ENCODE peak calls at places on chromosomes 12 and 14, in seven cellular contexts. I is activated CD4-positive, alpha-beta T cell treated with anti-CD3 and anti-CD28 coated beads, Interleukin-2, amount 50 U/mL, for 24 hours; N is iris pigment epithelial cell; X is GM23338; V is CD4-positive, alpha-beta T cell; K is sigmoid colon; W is WTC11. L is an unnamed sample.

GRCh38 chr12:39348941-39349626 is 93.8 kb downstream of the KIF21A start:
- DNase-seq in I (no peak), N (no peak), X (no peak), V (no peak), K (no peak), W (no peak), L (no peak)

GRCh38 chr12:100824476-100824875 is 29.9 kb downstream of the ANO4 start:
- DNase-seq in I (no peak), N (no peak), X (no peak), V (no peak), K (no peak), W (no peak), L (no peak)

GRCh38 chr14:83197271-83197670 is 1663.6 kb upstream of the SEL1L start:
- DNase-seq in I (no peak), N (no peak), X (no peak), V (no peak), K (no peak), W (no peak), L (no peak)

GRCh38 chr14:64717870-64718269 is 13.6 kb downstream of the PLEKHG3 start:
- DNase-seq in I (no peak), N (no peak), X (no peak), V (no peak), K (peak), W (peak), L (peak)

GRCh38 chr14:75418779-75419768 is 8.7 kb upstream of the JDP2 start:
- DNase-seq in I (peak), N (peak), X (peak), V (no peak), K (no peak), W (peak), L (no peak)

GRCh38 chr12:103138538-103138937 is 181.1 kb downstream of the ASCL1 start:
- DNase-seq in I (no peak), N (no peak), X (no peak), V (no peak), K (no peak), W (no peak), L (no peak)

GRCh38 chr14:75259510-75259855 is 19.1 kb upstream of the FOS start:
- DNase-seq in I (no peak), N (peak), X (peak), V (no peak), K (no peak), W (no peak), L (peak)

GRCh38 chr14:39939023-39939422 is 506.8 kb upstream of the FBXO33 start:
- DNase-seq in I (no peak), N (no peak), X (no peak), V (no peak), K (no peak), W (no peak), L (peak)

GRCh38 chr12:104720346-104721064 is 237.6 kb downstream of the SLC41A2 start:
- DNase-seq in I (peak), N (peak), X (no peak), V (peak), K (no peak), W (no peak), L (no peak)

GRCh38 chr14:95876769-95877490 is at the start of gene TUNAR:
- DNase-seq in I (no peak), N (no peak), X (peak), V (no peak), K (no peak), W (peak), L (no peak)

GRCh38 chr12:124241776-124242528 is 52.9 kb upstream of the RFLNA start:
- DNase-seq in I (no peak), N (no peak), X (peak), V (no peak), K (no peak), W (no peak), L (no peak)

GRCh38 chr12:19916982-19917381 is 451.4 kb upstream of the PDE3A start:
- DNase-seq in I (no peak), N (no peak), X (no peak), V (no peak), K (no peak), W (no peak), L (no peak)

GRCh38 chr12:129372348-129372747 is 519.1 kb downstream of the GLT1D1 start:
- DNase-seq in I (no peak), N (no peak), X (no peak), V (no peak), K (no peak), W (no peak), L (no peak)

GRCh38 chr12:12091977-12092663 is 21.4 kb downstream of the BCL2L14 start:
- DNase-seq in I (no peak), N (no peak), X (no peak), V (no peak), K (no peak), W (no peak), L (no peak)

GRCh38 chr12:90333939-90334338 is 621.0 kb downstream of the CCER1 start:
- DNase-seq in I (no peak), N (peak), X (no peak), V (no peak), K (no peak), W (no peak), L (peak)

GRCh38 chr14:58085877-58086276 is 66.1 kb downstream of the ARMH4 start:
- DNase-seq in I (no peak), N (no peak), X (no peak), V (no peak), K (no peak), W (no peak), L (no peak)

GRCh38 chr12:42284876-42285275 is 41.0 kb downstream of the ZCRB1 start:
- DNase-seq in I (no peak), N (peak), X (no peak), V (no peak), K (no peak), W (no peak), L (peak)

GRCh38 chr12:128543493-128543892 is 276.5 kb downstream of the TMEM132C start:
- DNase-seq in I (no peak), N (no peak), X (no peak), V (no peak), K (no peak), W (no peak), L (no peak)

GRCh38 chr12:112686373-112686772 is 105.2 kb upstream of the RPH3A start:
- DNase-seq in I (no peak), N (peak), X (no peak), V (no peak), K (no peak), W (no peak), L (peak)

GRCh38 chr12:95551305-95551704 is at the start of gene USP44:
- DNase-seq in I (peak), N (no peak), X (peak), V (no peak), K (no peak), W (peak), L (no peak)

GRCh38 chr14:94541234-94541975 is 19.8 kb upstream of the SERPINA4 start:
- DNase-seq in I (no peak), N (no peak), X (no peak), V (no peak), K (no peak), W (no peak), L (no peak)

GRCh38 chr12:43501705-43502104 is 50.3 kb downstream of the ADAMTS20 start:
- DNase-seq in I (no peak), N (peak), X (peak), V (no peak), K (no peak), W (no peak), L (peak)

GRCh38 chr12:27012239-27012981 is 1.8 kb downstream of the TM7SF3 start:
- DNase-seq in I (no peak), N (no peak), X (no peak), V (no peak), K (no peak), W (no peak), L (no peak)

GRCh38 chr12:6821271-6821673 is 349 bp upstream of the GPR162 start:
- DNase-seq in I (no peak), N (peak), X (peak), V (no peak), K (peak), W (peak), L (no peak)

GRCh38 chr14:104319489-104320241 is 181.3 kb downstream of the KIF26A start:
- DNase-seq in I (no peak), N (no peak), X (no peak), V (no peak), K (no peak), W (peak), L (no peak)

GRCh38 chr14:77543637-77544334 is 45.2 kb upstream of the ISM2 start:
- DNase-seq in I (no peak), N (peak), X (no peak), V (no peak), K (no peak), W (no peak), L (no peak)

GRCh38 chr12:57149309-57149900 is 2.0 kb upstream of the LRP1-AS start:
- DNase-seq in I (no peak), N (peak), X (no peak), V (no peak), K (peak), W (no peak), L (no peak)

GRCh38 chr14:65281991-65282908 is 130.3 kb upstream of the FUT8 start:
- DNase-seq in I (no peak), N (peak), X (peak), V (no peak), K (no peak), W (peak), L (no peak)